ENCODE peak calls at places on chromosomes 5 and 9, in seven cellular contexts. F, O, Q, T, W, H and D are unnamed samples. For H3K4me1 and H3K36me3, the result is how much of the 10 kb centered on the place peaks cover.

GRCh38 chr5:68964679-68965078 is 129.1 kb upstream of the SLC30A5 start:
- DNase-seq in H (no peak), W (no peak), T (no peak), O (no peak), F (no peak), Q (no peak), D (no peak)

GRCh38 chr5:17081142-17081541 is 136.3 kb upstream of the BASP1 start:
- DNase-seq in O (no peak), Q (no peak), H (no peak), F (no peak), T (no peak), W (no peak), D (no peak)

GRCh38 chr5:133667217-133667616 is 54.9 kb upstream of the FSTL4 start:
- DNase-seq in T (no peak), H (no peak), F (no peak), O (no peak), W (no peak), Q (no peak), D (no peak)

GRCh38 chr9:84340535-84340934 is at the start of gene SLC28A3:
- DNase-seq in W (no peak), F (no peak), H (no peak), T (no peak), O (peak), Q (no peak), D (no peak)

GRCh38 chr9:95107001-95107749 is 210.3 kb downstream of the FANCC start:
- DNase-seq in O (peak), F (peak), Q (no peak), T (peak), W (no peak), H (peak), D (no peak)

GRCh38 chr9:92804727-92805126 is 40.1 kb upstream of the BICD2 start:
- DNase-seq in W (no peak), F (no peak), H (no peak), O (no peak), Q (no peak), T (no peak), D (no peak)

GRCh38 chr5:9148242-9148641 is 397.6 kb downstream of the SEMA5A start:
- DNase-seq in W (no peak), Q (no peak), F (no peak), O (no peak), H (peak), T (no peak), D (no peak)

GRCh38 chr5:110544603-110545002 is 181.9 kb downstream of the TMEM232 start:
- DNase-seq in F (no peak), Q (no peak), O (no peak), H (no peak), W (no peak), T (no peak), D (no peak)

GRCh38 chr5:157283434-157283833 is 17.5 kb downstream of the CYFIP2 start:
- DNase-seq in F (no peak), O (no peak), T (no peak), W (no peak), H (no peak), Q (peak), D (no peak)

GRCh38 chr9:14205463-14205862 is 108.5 kb downstream of the NFIB start:
- DNase-seq in O (no peak), W (no peak), F (no peak), T (no peak), H (peak), Q (no peak), D (no peak)

GRCh38 chr5:150153957-150154617 is 1.6 kb downstream of the PDGFRB start:
- DNase-seq in F (no peak), T (peak), Q (no peak), W (no peak), O (no peak), H (peak), D (no peak)

GRCh38 chr5:161498531-161498930 is 48.0 kb downstream of the GABRB2 start:
- DNase-seq in Q (no peak), W (no peak), T (no peak), O (no peak), H (no peak), F (no peak), D (no peak)

GRCh38 chr5:168897387-168898122 is 318.4 kb upstream of the PANK3 start:
- DNase-seq in O (no peak), H (no peak), T (no peak), W (no peak), Q (no peak), F (no peak), D (no peak)

GRCh38 chr5:14479143-14479701 is 102.4 kb upstream of the OTULINL start:
- DNase-seq in W (no peak), T (no peak), Q (no peak), O (no peak), H (no peak), F (no peak), D (no peak)

GRCh38 chr5:75051217-75051751 is 1.1 kb downstream of the GCNT4 start:
- DNase-seq in W (no peak), T (no peak), Q (peak), F (no peak), H (no peak), O (no peak), D (no peak)

GRCh38 chr5:75512383-75513074 is 838 bp downstream of the POLK start:
- DNase-seq in W (no peak), T (peak), F (no peak), H (peak), O (no peak), Q (no peak), D (no peak)

GRCh38 chr5:61401726-61402125 is 69.7 kb downstream of the ZSWIM6 start:
- DNase-seq in F (no peak), O (no peak), H (peak), Q (no peak), W (no peak), T (no peak), D (no peak)

GRCh38 chr5:65986050-65986451 is 59.7 kb downstream of the ERBIN start:
- DNase-seq in Q (no peak), O (no peak), W (no peak), F (no peak), H (peak), T (no peak), D (no peak)

GRCh38 chr5:56900858-56901578 is 8.4 kb upstream of the SETD9 start:
- DNase-seq in F (no peak), O (no peak), T (no peak), Q (no peak), H (peak), W (no peak), D (no peak)

GRCh38 chr9:134640491-134641172 is 971 bp upstream of the COL5A1 start:
- DNase-seq in F (no peak), O (no peak), Q (no peak), T (no peak), H (no peak), W (no peak), D (no peak)

GRCh38 chr5:138272681-138273080 is 1.7 kb downstream of the GFRA3 start:
- DNase-seq in F (no peak), H (no peak), Q (no peak), W (no peak), O (no peak), T (no peak), D (no peak)

GRCh38 chr5:41266377-41266776 is 53.0 kb upstream of the C6 start:
- DNase-seq in W (no peak), O (no peak), T (no peak), Q (no peak), H (no peak), F (no peak), D (no peak)

GRCh38 chr5:566636-567309 is 42.5 kb upstream of the SLC9A3 start:
- DNase-seq in W (no peak), F (no peak), Q (no peak), O (no peak), H (no peak), T (no peak), D (no peak)

GRCh38 chr5:125140855-125141254 is 394.4 kb upstream of the ZNF608 start:
- DNase-seq in H (peak), W (no peak), F (no peak), T (no peak), O (no peak), Q (no peak), D (no peak)

GRCh38 chr9:119451426-119451825 is 82.2 kb upstream of the BRINP1 start:
- DNase-seq in F (no peak), Q (no peak), H (no peak), T (no peak), O (no peak), W (no peak), D (no peak)

GRCh38 chr5:172713113-172713808 is 57.7 kb downstream of the DUSP1 start:
- DNase-seq in T (peak), Q (peak), H (no peak), F (peak), O (peak), W (peak), D (peak)

GRCh38 chr5:122880170-122880689 is 34.8 kb downstream of the SNX24 start:
- DNase-seq in H (no peak), F (no peak), W (no peak), T (no peak), Q (no peak), O (no peak), D (no peak)

GRCh38 chr9:95097279-95097678 is 220.2 kb downstream of the FANCC start:
- DNase-seq in F (no peak), T (no peak), Q (no peak), W (no peak), H (no peak), O (no peak), D (no peak)

GRCh38 chr5:62938927-62939326 is 360.3 kb downstream of the LRRC70 start:
- DNase-seq in W (no peak), H (no peak), T (no peak), Q (no peak), F (no peak), O (no peak), D (no peak)

GRCh38 chr5:169242175-169242848 is 58.6 kb downstream of the SLIT3 start:
- DNase-seq in Q (no peak), W (no peak), F (no peak), H (no peak), O (no peak), T (no peak), D (no peak)

GRCh38 chr9:78566521-78566920 is 269.6 kb downstream of the PSAT1 start:
- DNase-seq in W (no peak), O (no peak), T (no peak), Q (no peak), H (no peak), F (no peak), D (no peak)

GRCh38 chr9:134469041-134469875 is 143.0 kb downstream of the RXRA start:
- DNase-seq in O (peak), W (no peak), H (no peak), F (peak), Q (no peak), T (peak), D (peak)

DNA sequence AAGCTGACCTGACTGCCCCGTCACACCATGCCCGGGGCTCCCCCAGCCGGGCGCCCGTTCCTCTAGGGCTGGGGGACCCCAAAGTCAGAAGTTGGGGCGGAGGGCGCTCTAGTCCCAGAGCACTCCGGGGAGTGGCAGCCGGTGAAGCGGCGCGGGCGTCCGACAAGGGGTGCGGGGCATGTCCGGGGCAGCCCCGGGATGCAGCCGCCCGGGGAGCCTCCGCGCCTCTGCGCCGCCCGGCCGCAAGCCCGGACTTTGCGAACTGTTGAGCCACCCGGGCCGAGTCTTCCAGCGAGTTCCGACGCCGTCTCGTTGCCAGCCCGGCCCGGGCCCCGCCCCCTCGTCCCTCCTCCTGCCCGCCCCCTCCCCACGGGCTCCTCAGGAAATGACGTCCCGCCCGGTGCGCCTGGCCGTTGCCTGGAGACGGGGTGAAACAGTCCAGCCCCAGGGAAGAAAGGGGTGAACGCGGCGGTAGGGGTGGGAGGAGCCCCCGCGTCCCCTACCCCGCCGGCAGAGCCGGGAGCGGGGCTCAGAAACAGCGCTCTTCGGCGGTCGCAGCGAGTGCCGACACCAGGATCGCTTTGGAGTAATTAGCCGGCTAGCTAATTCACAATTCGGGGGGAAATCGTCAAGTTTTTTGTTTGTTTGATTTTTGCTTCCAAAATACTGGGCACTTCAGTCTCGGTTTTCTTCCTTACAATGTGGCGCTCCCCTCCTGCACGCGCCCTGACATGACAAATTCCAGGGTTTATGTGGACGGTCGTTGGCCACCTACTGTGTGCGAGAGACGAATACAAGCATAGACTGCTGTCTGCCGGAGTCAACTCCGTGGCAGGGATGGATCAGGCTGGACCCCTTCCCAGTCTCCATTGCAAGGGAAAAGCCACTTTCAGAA is at the start of gene WHRN:
- DNase-seq in F (peak), W (peak), H (peak), Q (peak), T (peak), O (peak), D (peak)
- H3K4me1 ChIP-seq in F (under half), W (under half), H (under half), Q (half or more), T (under half), O (under half), D (under half)

DNA sequence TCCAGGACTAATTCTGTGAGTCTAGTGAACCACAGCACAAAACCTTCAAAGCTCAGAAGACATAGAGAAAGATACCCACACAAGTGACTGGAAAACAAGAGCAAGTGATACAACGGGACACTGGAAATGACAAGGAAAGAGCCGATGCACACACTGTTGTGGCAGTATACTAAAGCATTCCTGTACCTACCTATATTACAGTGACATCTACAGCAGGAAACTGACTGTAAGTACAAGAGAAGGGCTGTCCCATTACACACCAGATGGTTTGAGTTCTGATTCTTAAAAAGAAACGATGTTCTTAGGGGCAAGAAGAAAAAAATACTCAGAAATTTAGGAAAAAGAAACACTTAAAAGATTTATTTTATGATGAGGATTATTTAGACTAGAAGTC is 18.5 kb downstream of the TMEM245 start:
- DNase-seq in Q (no peak), O (no peak), W (no peak), H (no peak), F (no peak), T (no peak), D (no peak)
- H3K36me3 ChIP-seq in Q (under half), O (under half), W (under half), H (under half), F (under half), T (under half), D (under half)

DNA sequence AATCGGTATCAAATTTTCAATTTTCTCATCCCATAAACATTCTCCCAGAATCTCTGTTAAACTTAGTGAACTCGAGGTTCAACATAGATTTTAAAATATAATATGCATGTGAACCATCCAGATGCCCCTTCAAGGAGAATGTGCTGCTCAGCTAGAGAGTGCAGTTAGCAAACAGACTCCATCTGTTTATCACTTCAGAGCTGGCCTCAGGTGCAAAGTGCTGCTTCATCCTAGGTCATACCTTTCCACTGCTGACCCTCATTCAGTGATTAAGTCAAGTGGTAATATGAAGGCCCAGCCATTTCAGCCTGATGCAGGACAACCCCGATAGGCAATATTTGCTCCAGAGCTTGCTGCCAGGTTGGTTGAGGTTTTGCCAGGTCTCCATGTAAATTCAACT is 339.0 kb upstream of the POU5F2 start:
- DNase-seq in T (no peak), O (no peak), Q (no peak), H (no peak), W (no peak), F (no peak), D (no peak)
- TF ChIP-seq POLR2A in T (no peak), O (no peak), Q (no peak), H (no peak), W (no peak), F (no peak), D (no peak)

GRCh38 chr9:123400926-123401503 is 45.0 kb downstream of the CRB2 start:
- DNase-seq in F (no peak), T (no peak), W (no peak), H (no peak), O (no peak), Q (no peak), D (no peak)

GRCh38 chr9:123396007-123396511 is 40.1 kb downstream of the CRB2 start:
- DNase-seq in H (no peak), T (no peak), W (no peak), O (peak), F (no peak), Q (no peak), D (no peak)

GRCh38 chr9:123395276-123396006 is 39.4 kb downstream of the CRB2 start:
- DNase-seq in H (no peak), W (no peak), O (peak), F (no peak), T (no peak), Q (no peak), D (no peak)

GRCh38 chr9:123399803-123400378 is 43.9 kb downstream of the CRB2 start:
- DNase-seq in Q (no peak), H (no peak), O (peak), F (no peak), W (no peak), T (no peak), D (no peak)

GRCh38 chr9:123397975-123398374 is 42.0 kb downstream of the CRB2 start:
- DNase-seq in Q (no peak), H (no peak), F (no peak), W (no peak), O (no peak), T (no peak), D (no peak)
- H3K4me1 ChIP-seq in Q (under half), H (under half), F (under half), W (under half), O (under half), T (under half), D (under half)

DNA sequence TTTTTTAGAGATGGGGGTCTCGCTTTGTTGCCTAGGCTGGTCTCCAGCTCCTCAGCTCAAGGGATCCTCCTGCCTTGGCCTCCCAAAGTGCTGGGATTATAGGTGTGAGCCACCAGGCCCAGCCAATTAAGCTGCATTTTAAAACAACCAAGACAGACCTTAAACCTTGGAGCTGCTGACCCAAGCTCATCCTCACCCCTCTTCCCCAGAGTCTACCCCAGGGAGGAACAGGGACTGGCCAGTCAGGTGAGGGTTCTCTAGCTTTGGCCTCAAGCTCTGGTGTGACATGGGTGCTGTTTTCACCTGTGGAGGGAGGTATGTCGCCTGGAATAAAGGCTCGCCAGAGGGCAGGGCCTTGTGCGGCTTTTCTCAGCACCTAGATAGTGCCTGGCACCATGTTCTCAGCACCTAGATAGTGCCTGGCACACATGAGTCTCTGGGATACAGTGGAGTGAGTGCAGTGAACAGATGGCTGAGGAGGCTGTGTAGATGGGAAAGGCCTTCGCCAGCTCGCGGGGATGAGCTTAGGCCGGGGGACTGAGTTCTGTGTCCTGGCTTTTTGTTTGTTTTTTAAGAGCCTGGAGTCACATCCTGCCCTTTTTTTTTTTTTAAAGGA is 7.4 kb downstream of the CDK9 start:
- DNase-seq in Q (no peak), O (no peak), F (no peak), W (no peak), T (no peak), H (peak), D (no peak)
- H3K36me3 ChIP-seq in Q (half or more), O (under half), F (under half), W (under half), T (under half), H (under half), D (under half)

GRCh38 chr5:140547508-140548299 is at the start of gene EIF4EBP3:
- DNase-seq in F (peak), Q (peak), H (peak), W (peak), O (peak), T (peak), D (peak)

GRCh38 chr5:140546851-140547507 is 483 bp upstream of the EIF4EBP3 start:
- DNase-seq in O (no peak), H (no peak), T (no peak), W (no peak), F (no peak), Q (peak), D (no peak)

GRCh38 chr5:140549237-140550144 is 2.0 kb downstream of the EIF4EBP3 start:
- DNase-seq in W (no peak), O (peak), F (no peak), Q (no peak), T (peak), H (peak), D (no peak)

GRCh38 chr5:140548791-140549190 is 1.3 kb downstream of the EIF4EBP3 start:
- DNase-seq in O (no peak), H (no peak), W (no peak), T (no peak), F (no peak), Q (no peak), D (no peak)

DNA sequence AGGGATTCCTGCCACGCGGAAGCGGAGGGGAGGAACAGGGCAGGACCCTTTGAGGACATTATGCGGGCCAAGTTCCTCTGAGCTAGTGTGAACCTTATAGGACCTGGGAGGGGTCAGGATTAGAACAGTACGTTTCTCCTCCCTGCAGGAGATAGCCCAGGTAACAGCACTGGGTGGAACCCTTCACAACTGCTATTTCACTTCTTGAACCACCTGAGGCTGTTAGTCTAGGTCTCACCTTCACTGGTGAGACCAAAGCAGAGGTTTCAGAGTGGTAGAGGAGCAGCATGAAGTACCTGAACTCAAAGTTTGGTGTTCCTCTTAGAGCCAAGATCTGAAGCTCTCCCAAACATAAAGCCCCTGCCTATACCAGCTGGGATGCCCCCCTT is 832 bp downstream of the EIF4EBP3 start:
- DNase-seq in F (no peak), T (no peak), H (no peak), W (no peak), O (no peak), Q (no peak), D (no peak)
- TF ChIP-seq POLR2A in F (no peak), T (no peak), H (no peak), W (no peak), O (no peak), Q (no peak), D (no peak)